ENCODE peak calls at places on chromosomes 13 and 19, in seven cellular contexts. C, B, W, I, O, T and S are unnamed samples.

GRCh38 chr13:60000081-60000480 is 163.6 kb downstream of the DIAPH3 start:
- DNase-seq in C (no peak), B (no peak), W (no peak), I (no peak), O (no peak), T (peak; percentile 21), S (no peak)

GRCh38 chr19:11539495-11540365 is 1.1 kb downstream of the CNN1 start:
- DNase-seq in C (no peak), B (no peak), W (no peak), I (no peak), O (no peak), T (peak; percentile 22), S (peak; percentile 78)

GRCh38 chr13:113852536-113853517 is 11.0 kb downstream of the GAS6 start:
- DNase-seq in C (no peak), B (no peak), W (no peak), I (no peak), O (no peak), T (no peak), S (no peak)

GRCh38 chr13:110916671-110917142 is 1.8 kb upstream of the ANKRD10 start:
- DNase-seq in C (no peak), B (no peak), W (no peak), I (no peak), O (no peak), T (peak; percentile 79), S (no peak)

GRCh38 chr19:58572026-58572817 is 913 bp downstream of the MZF1 start:
- DNase-seq in C (peak; percentile 82), B (no peak), W (no peak), I (no peak), O (no peak), T (no peak), S (no peak)

GRCh38 chr19:5456130-5456835 is 1.1 kb downstream of the ZNRF4 start:
- DNase-seq in C (no peak), B (no peak), W (no peak), I (no peak), O (no peak), T (no peak), S (no peak)

GRCh38 chr19:2723345-2723715 is 2.2 kb upstream of the DIRAS1 start:
- DNase-seq in C (no peak), B (no peak), W (no peak), I (no peak), O (no peak), T (no peak), S (no peak)

GRCh38 chr19:29837448-29837961 is 25.7 kb downstream of the CCNE1 start:
- DNase-seq in C (no peak), B (peak; percentile 92), W (no peak), I (no peak), O (peak; percentile 31), T (no peak), S (no peak)

GRCh38 chr13:63190219-63190618 is 1774.6 kb upstream of the PCDH20 start:
- DNase-seq in C (no peak), B (no peak), W (no peak), I (no peak), O (no peak), T (no peak), S (no peak)

GRCh38 chr13:73216381-73216831 is 157.6 kb downstream of the KLF5 start:
- DNase-seq in C (no peak), B (no peak), W (no peak), I (no peak), O (no peak), T (no peak), S (no peak)

GRCh38 chr19:19403373-19403901 is 2.0 kb upstream of the GATAD2A start:
- DNase-seq in C (no peak), B (no peak), W (no peak), I (peak; percentile 16), O (no peak), T (peak; percentile 44), S (peak; percentile 36)

GRCh38 chr19:4717191-4717965 is 6.3 kb downstream of the DPP9 start:
- DNase-seq in C (no peak), B (no peak), W (no peak), I (no peak), O (no peak), T (peak; percentile 70), S (peak; percentile 88)

GRCh38 chr19:32773126-32773525 is 53.6 kb downstream of the TDRD12 start:
- DNase-seq in C (no peak), B (no peak), W (no peak), I (no peak), O (no peak), T (no peak), S (no peak)

GRCh38 chr19:11281336-11282049 is 14.5 kb upstream of the TSPAN16 start:
- DNase-seq in C (no peak), B (no peak), W (no peak), I (no peak), O (no peak), T (no peak), S (no peak)

GRCh38 chr13:41546372-41547252 is 89.3 kb downstream of the RGCC start:
- DNase-seq in C (no peak), B (no peak), W (no peak), I (no peak), O (no peak), T (peak; percentile 89), S (no peak)

GRCh38 chr19:47056416-47056815 is 8.0 kb upstream of the TMEM160 start:
- DNase-seq in C (no peak), B (no peak), W (no peak), I (no peak), O (no peak), T (no peak), S (no peak)

GRCh38 chr13:113123226-113124150 is 889 bp downstream of the F10 start:
- DNase-seq in C (no peak), B (no peak), W (no peak), I (no peak), O (no peak), T (no peak), S (no peak)

GRCh38 chr13:49340161-49340560 is 92.4 kb downstream of the CDADC1 start:
- DNase-seq in C (no peak), B (no peak), W (no peak), I (no peak), O (no peak), T (no peak), S (no peak)

GRCh38 chr13:113647351-113648217 is 10.4 kb downstream of the ATP4B start:
- DNase-seq in C (no peak), B (no peak), W (peak; percentile 76), I (peak; percentile 98), O (no peak), T (no peak), S (peak; percentile 97)

GRCh38 chr19:10961763-10962536 is 1.1 kb downstream of the SMARCA4 start:
- DNase-seq in C (peak; percentile 14), B (peak; percentile 35), W (no peak), I (no peak), O (no peak), T (peak; percentile 12), S (no peak)

GRCh38 chr13:71661921-71662320 is 205.1 kb downstream of the DACH1 start:
- DNase-seq in C (no peak), B (no peak), W (no peak), I (no peak), O (no peak), T (peak; percentile 41), S (no peak)

GRCh38 chr19:46080561-46080960 is 39.8 kb upstream of the IGFL4 start:
- DNase-seq in C (no peak), B (no peak), W (no peak), I (peak; percentile 18), O (no peak), T (peak; percentile 92), S (no peak)

GRCh38 chr13:85728831-85729230 is 70.4 kb downstream of the SLITRK6 start:
- DNase-seq in C (no peak), B (no peak), W (no peak), I (no peak), O (no peak), T (peak; percentile 74), S (no peak)

GRCh38 chr13:50012396-50013169 is 2.7 kb upstream of the KCNRG start:
- DNase-seq in C (no peak), B (no peak), W (no peak), I (no peak), O (no peak), T (peak; percentile 25), S (no peak)

GRCh38 chr19:14686411-14686810 is 3.4 kb upstream of the ZNF333 start:
- DNase-seq in C (no peak), B (peak; percentile 66), W (no peak), I (no peak), O (peak; percentile 8), T (peak; percentile 9), S (no peak)

GRCh38 chr19:15263361-15263985 is 31.2 kb upstream of the EPHX3 start:
- DNase-seq in C (no peak), B (no peak), W (no peak), I (no peak), O (no peak), T (no peak), S (no peak)

GRCh38 chr19:7905859-7906258 is 2.2 kb downstream of the MAP2K7 start:
- DNase-seq in C (no peak), B (peak; percentile 1), W (no peak), I (no peak), O (no peak), T (no peak), S (peak; percentile 60)

GRCh38 chr19:4495471-4495870 is 22.8 kb downstream of the PLIN4 start:
- DNase-seq in C (no peak), B (peak; percentile 34), W (no peak), I (peak; percentile 21), O (no peak), T (no peak), S (no peak)

GRCh38 chr19:15623711-15624318 is 8.8 kb downstream of the CYP4F8 start:
- DNase-seq in C (no peak), B (no peak), W (no peak), I (no peak), O (no peak), T (no peak), S (no peak)

GRCh38 chr19:371501-372160 is 27.0 kb upstream of the MIER2 start:
- DNase-seq in C (no peak), B (no peak), W (no peak), I (no peak), O (no peak), T (no peak), S (no peak)

GRCh38 chr19:19059837-19060611 is 3.8 kb upstream of the SLC25A42 start:
- DNase-seq in C (no peak), B (no peak), W (no peak), I (no peak), O (no peak), T (no peak), S (no peak)